ENCODE peak calls at places on chromosomes 5 and 9, in eight cellular contexts. Q is esophagus squamous epithelium; M is neural progenitor cell; O is mesendoderm; B is CD8-positive, alpha-beta memory T cell; Y is breast epithelium; X is heart left ventricle; Z is prostate gland. L is an unnamed sample.

GRCh38 chr9:130186839-130187522 is 14.8 kb downstream of the NCS1 start:
- DNase-seq in Q (no peak), M (peak; percentile 61), O (peak; percentile 91), B (no peak), Y (peak; percentile 51), X (no peak), Z (no peak), L (peak; percentile 78)

GRCh38 chr5:132064738-132065331 is 4.4 kb downstream of the IL3 start:
- DNase-seq in Q (no peak), M (peak; percentile 81), O (peak; percentile 89), B (peak; percentile 56), Y (peak; percentile 30), X (peak; percentile 49), Z (peak; percentile 35), L (peak; percentile 83)

GRCh38 chr9:72592501-72593403 is 71.3 kb downstream of the TMC1 start:
- DNase-seq in Q (no peak), M (peak; percentile 73), O (peak; percentile 63), B (peak; percentile 38), Y (no peak), X (peak; percentile 24), Z (peak; percentile 62), L (no peak)

GRCh38 chr9:131758972-131759647 is 19.2 kb upstream of the RAPGEF1 start:
- DNase-seq in Q (no peak), M (no peak), O (no peak), B (no peak), Y (no peak), X (no peak), Z (no peak), L (no peak)

GRCh38 chr5:33275921-33276705 is 164.7 kb upstream of the TARS1 start:
- DNase-seq in Q (no peak), M (no peak), O (no peak), B (no peak), Y (no peak), X (no peak), Z (no peak), L (no peak)

GRCh38 chr9:18331808-18332209 is 142.1 kb upstream of the ADAMTSL1 start:
- DNase-seq in Q (no peak), M (no peak), O (no peak), B (no peak), Y (no peak), X (no peak), Z (no peak), L (no peak)

GRCh38 chr9:109411069-109411761 is 86.9 kb downstream of the PTPN3 start:
- DNase-seq in Q (no peak), M (no peak), O (no peak), B (no peak), Y (no peak), X (no peak), Z (no peak), L (no peak)

GRCh38 chr9:133657120-133657661 is 21.0 kb downstream of the DBH start:
- DNase-seq in Q (no peak), M (no peak), O (no peak), B (no peak), Y (no peak), X (no peak), Z (no peak), L (peak; percentile 68)

GRCh38 chr5:173341911-173342535 is 13.8 kb upstream of the STC2 start:
- DNase-seq in Q (no peak), M (no peak), O (no peak), B (no peak), Y (no peak), X (no peak), Z (no peak), L (no peak)

GRCh38 chr9:15306757-15307522 is at the start of gene TTC39B:
- DNase-seq in Q (peak; percentile 26), M (peak; percentile 98), O (peak; percentile 98), B (peak; percentile 78), Y (peak; percentile 90), X (peak; percentile 94), Z (peak; percentile 92), L (peak; percentile 98)

GRCh38 chr5:11302663-11303062 is 541.6 kb upstream of the DAP start:
- DNase-seq in Q (no peak), M (no peak), O (no peak), B (no peak), Y (no peak), X (no peak), Z (no peak), L (no peak)

GRCh38 chr5:157471709-157472108 is 11.7 kb downstream of the NIPAL4 start:
- DNase-seq in Q (no peak), M (peak; percentile 59), O (peak; percentile 84), B (no peak), Y (no peak), X (no peak), Z (no peak), L (no peak)

GRCh38 chr5:57499262-57500050 is 16.8 kb upstream of the ACTBL2 start:
- DNase-seq in Q (no peak), M (peak; percentile 70), O (peak; percentile 75), B (no peak), Y (no peak), X (peak; percentile 31), Z (no peak), L (peak; percentile 51)

GRCh38 chr5:73172893-73173292 is at the start of gene TMEM174:
- DNase-seq in Q (no peak), M (no peak), O (no peak), B (no peak), Y (no peak), X (no peak), Z (no peak), L (no peak)

GRCh38 chr5:980941-981340 is 27.7 kb upstream of the NKD2 start:
- DNase-seq in Q (no peak), M (peak; percentile 42), O (no peak), B (no peak), Y (peak; percentile 43), X (no peak), Z (peak; percentile 3), L (no peak)
- H3K27ac ChIP-seq in Q (peak overlapping the region; percentile 66), M (no peak overlapping the region), O (no peak overlapping the region), B (no peak overlapping the region), Y (peak overlapping the region; percentile 76), X (no peak overlapping the region), Z (no peak overlapping the region), L (no peak overlapping the region)

GRCh38 chr5:179763215-179763945 is 30.4 kb upstream of the LTC4S start:
- DNase-seq in Q (no peak), M (peak; percentile 82), O (peak; percentile 91), B (peak; percentile 41), Y (peak; percentile 77), X (peak; percentile 69), Z (peak; percentile 67), L (peak; percentile 59)
- H3K4me1 ChIP-seq in Q (peaks cover 38% of the 10 kb centered on the region), M (peaks cover 4% of the 10 kb centered on the region), O (no peaks in the 10 kb centered on the region), B (peaks cover 30% of the 10 kb centered on the region), Y (peaks cover 10% of the 10 kb centered on the region), X (no peaks in the 10 kb centered on the region), Z (peaks cover 6% of the 10 kb centered on the region), L (peaks cover 18% of the 10 kb centered on the region)

DNA sequence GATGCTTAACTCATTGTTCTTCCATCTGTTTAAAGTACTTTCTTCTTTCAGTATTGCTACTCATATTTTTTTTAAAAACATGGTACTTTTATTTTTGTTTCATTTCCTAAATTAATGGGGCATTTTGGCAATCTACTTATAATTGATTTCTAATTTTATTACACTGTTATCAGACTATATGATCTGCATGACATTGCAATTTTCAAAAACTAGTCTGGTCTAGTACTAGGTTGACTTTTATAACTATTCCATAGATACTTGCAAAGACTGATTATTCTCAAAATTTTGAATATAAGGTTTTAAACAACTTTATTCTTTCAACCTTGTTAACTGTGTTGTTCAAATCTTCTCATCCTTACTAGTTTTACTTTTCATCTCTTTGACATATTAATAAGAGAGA is 63.9 kb upstream of the MVB12B start:
- DNase-seq in Q (no peak), M (no peak), O (no peak), B (no peak), Y (no peak), X (no peak), Z (no peak), L (no peak)
- H3K27me3 ChIP-seq in Q (peaks cover 62% of the 10 kb centered on the region), M (peaks cover 42% of the 10 kb centered on the region), O (no peaks in the 10 kb centered on the region), B (peaks cover 8% of the 10 kb centered on the region), Y (peaks cover 12% of the 10 kb centered on the region), X (no peaks in the 10 kb centered on the region), Z (peaks cover 6% of the 10 kb centered on the region), L (no peaks in the 10 kb centered on the region)

GRCh38 chr5:170254056-170254455 is 21.3 kb downstream of the C5orf58 start:
- DNase-seq in Q (no peak), M (no peak), O (peak; percentile 73), B (peak; percentile 79), Y (peak; percentile 67), X (no peak), Z (peak; percentile 30), L (no peak)
- H3K27ac ChIP-seq in Q (no peak overlapping the region), M (no peak overlapping the region), O (no peak overlapping the region), B (peak overlapping the region; percentile 30), Y (peak overlapping the region; percentile 72), X (no peak overlapping the region), Z (no peak overlapping the region), L (no peak overlapping the region)

DNA sequence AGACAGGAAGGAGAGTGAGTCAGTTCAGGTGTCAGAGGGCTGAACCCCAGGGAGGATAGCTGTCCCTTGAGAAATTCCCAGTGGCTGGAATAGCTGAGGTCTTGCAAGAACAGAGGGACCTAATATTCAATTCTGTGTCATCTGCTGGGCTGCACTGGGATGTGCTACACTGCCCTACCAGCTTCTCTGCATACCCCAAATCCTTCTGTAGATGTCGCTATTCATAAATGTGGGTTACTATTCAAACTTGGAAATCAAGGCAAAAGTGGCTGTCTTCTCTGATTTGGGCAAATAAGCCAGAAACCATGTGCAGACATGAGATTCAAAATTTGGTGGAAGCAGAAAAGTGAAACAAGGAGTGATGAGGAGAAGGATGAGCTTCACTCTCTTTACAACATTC is 16.3 kb downstream of the TNFSF8 start:
- DNase-seq in Q (no peak), M (peak; percentile 14), O (peak; percentile 43), B (no peak), Y (no peak), X (no peak), Z (no peak), L (no peak)
- H3K4me1 ChIP-seq in Q (no peaks in the 10 kb centered on the region), M (no peaks in the 10 kb centered on the region), O (no peaks in the 10 kb centered on the region), B (peaks cover 39% of the 10 kb centered on the region), Y (peaks cover 2% of the 10 kb centered on the region), X (no peaks in the 10 kb centered on the region), Z (no peaks in the 10 kb centered on the region), L (no peaks in the 10 kb centered on the region)

DNA sequence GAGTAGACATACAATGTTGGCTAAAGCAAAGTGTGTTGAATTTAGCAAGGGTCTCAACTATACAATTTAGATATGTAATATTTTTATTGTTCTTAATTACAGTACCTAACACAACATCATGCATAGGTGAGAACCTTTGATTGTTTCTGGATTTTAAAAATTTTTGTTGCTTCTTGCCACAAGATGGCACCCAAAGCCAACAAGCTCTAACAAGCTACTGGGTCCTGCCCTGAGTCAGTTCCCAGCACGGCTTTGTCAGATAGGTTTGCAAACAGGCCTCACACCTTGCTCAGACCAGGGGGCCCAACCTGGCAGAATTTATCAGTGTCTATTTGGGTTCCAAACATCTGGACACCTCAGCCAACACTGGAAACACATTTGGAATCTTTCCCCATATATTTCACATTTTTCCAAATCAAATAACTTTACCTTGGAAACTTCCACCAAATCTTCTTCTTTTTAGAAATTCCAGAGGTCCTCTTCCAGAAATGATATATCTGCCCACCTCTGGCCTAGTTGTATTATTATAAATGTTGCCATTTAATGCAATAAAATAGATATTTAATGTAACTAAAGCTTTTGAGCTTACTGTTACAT is 49.5 kb upstream of the EGFLAM start:
- DNase-seq in Q (no peak), M (peak; percentile 68), O (peak; percentile 79), B (no peak), Y (no peak), X (peak; percentile 17), Z (peak; percentile 12), L (no peak)
- H3K27me3 ChIP-seq in Q (peaks cover 5% of the 10 kb centered on the region), M (no peaks in the 10 kb centered on the region), O (no peaks in the 10 kb centered on the region), B (no peaks in the 10 kb centered on the region), Y (peaks cover 8% of the 10 kb centered on the region), X (no peaks in the 10 kb centered on the region), Z (no peaks in the 10 kb centered on the region), L (no peaks in the 10 kb centered on the region)

L was measured in right cardiac atrium.